ENCODE peak calls at places on chromosomes 3 and 15, in eight cellular contexts. W is SK-N-SH, R is psoas muscle, E is HL-60, N is esophagus squamous epithelium, H is ascending aorta, A is Karpas-422, X is mammary epithelial cell. I is an unnamed sample.

GRCh38 chr15:82855286-82856092 is 46.1 kb downstream of the WHAMM start:
- DNase-seq in E (no peak), H (no peak), W (no peak), X (no peak), N (no peak), R (no peak), A (peak), I (no peak)

GRCh38 chr3:163476179-163476578 is 1602.1 kb downstream of the SI start:
- DNase-seq in N (no peak), E (no peak), R (no peak), H (no peak), X (no peak), A (no peak), W (no peak), I (no peak)

GRCh38 chr3:22159004-22159695 is 408.1 kb upstream of the ZNF385D start:
- DNase-seq in A (no peak), E (no peak), X (peak), H (no peak), W (no peak), N (no peak), R (no peak), I (no peak)

GRCh38 chr3:110614181-110614580 is 457.4 kb upstream of the NECTIN3 start:
- DNase-seq in R (no peak), H (no peak), A (no peak), N (no peak), W (no peak), E (no peak), X (no peak), I (no peak)

GRCh38 chr3:156605686-156606605 is 51.0 kb upstream of the SSR3 start:
- DNase-seq in N (no peak), X (peak), W (peak), E (no peak), R (peak), A (no peak), H (no peak), I (peak)

GRCh38 chr15:55861115-55861514 is 118.2 kb upstream of the PRTG start:
- DNase-seq in E (no peak), R (no peak), W (no peak), A (no peak), X (no peak), H (no peak), N (no peak), I (no peak)

GRCh38 chr15:77446840-77447390 is 26.2 kb downstream of the HMG20A start:
- DNase-seq in H (no peak), E (no peak), W (no peak), R (no peak), X (no peak), N (no peak), A (no peak), I (no peak)

GRCh38 chr3:172067837-172068440 is 28.6 kb downstream of the FNDC3B start:
- DNase-seq in A (no peak), H (no peak), W (no peak), R (no peak), N (no peak), E (no peak), X (no peak), I (no peak)

GRCh38 chr3:189839576-189839975 is 208.4 kb downstream of the TP63 start:
- DNase-seq in R (no peak), N (no peak), H (no peak), W (no peak), E (peak), A (no peak), X (peak), I (peak)

GRCh38 chr15:65328506-65329297 is 24.2 kb downstream of the RNU5B-1 start:
- DNase-seq in R (no peak), X (no peak), W (peak), N (no peak), H (no peak), E (no peak), A (no peak), I (no peak)

GRCh38 chr3:168165390-168166269 is 69.9 kb upstream of the GOLIM4 start:
- DNase-seq in E (peak), R (peak), W (peak), H (peak), N (no peak), A (peak), X (peak), I (peak)

GRCh38 chr3:42262525-42262924 is 3.5 kb downstream of the CCK start:
- DNase-seq in A (no peak), H (no peak), E (no peak), N (no peak), W (no peak), X (peak), R (no peak), I (peak)

GRCh38 chr3:157417247-157417646 is 19.4 kb upstream of the PTX3 start:
- DNase-seq in W (no peak), X (no peak), R (no peak), H (no peak), A (no peak), N (no peak), E (no peak), I (peak)

GRCh38 chr15:55740981-55741591 is 1.9 kb downstream of the PRTG start:
- DNase-seq in R (no peak), X (no peak), E (no peak), N (no peak), A (no peak), H (no peak), W (no peak), I (no peak)

GRCh38 chr15:69160976-69161877 is 792 bp downstream of the GLCE start:
- DNase-seq in R (peak), H (no peak), E (no peak), A (no peak), X (peak), N (no peak), W (peak), I (no peak)

GRCh38 chr15:55799287-55800212 is 56.6 kb upstream of the PRTG start:
- DNase-seq in N (no peak), X (no peak), A (peak), R (no peak), H (no peak), E (no peak), W (peak), I (peak)

GRCh38 chr3:144437989-144438388 is 466.4 kb downstream of the DIPK2A start:
- DNase-seq in X (no peak), A (no peak), W (no peak), R (no peak), E (no peak), N (no peak), H (no peak), I (peak)

GRCh38 chr3:25495304-25495703 is 67.2 kb downstream of the RARB start:
- DNase-seq in N (no peak), X (no peak), W (peak), R (no peak), H (no peak), A (no peak), E (no peak), I (no peak)

GRCh38 chr3:166123576-166123975 is 286.4 kb upstream of the BCHE start:
- DNase-seq in W (no peak), R (no peak), N (no peak), E (no peak), X (peak), A (no peak), H (no peak), I (peak)

GRCh38 chr15:50137330-50137761 is 18.3 kb upstream of the ATP8B4 start:
- DNase-seq in H (no peak), A (no peak), W (no peak), E (no peak), X (peak), R (no peak), N (no peak), I (peak)

GRCh38 chr3:171108066-171108465 is 81.5 kb upstream of the SLC2A2 start:
- DNase-seq in N (no peak), R (no peak), W (no peak), H (no peak), A (no peak), E (no peak), X (peak), I (peak)

GRCh38 chr15:57146394-57147140 is 228.1 kb downstream of the TCF12 start:
- DNase-seq in X (peak), E (no peak), R (no peak), H (no peak), A (peak), W (peak), N (no peak), I (no peak)

GRCh38 chr3:24299801-24300626 is 194.6 kb downstream of the THRB start:
- DNase-seq in E (no peak), H (no peak), W (no peak), R (no peak), X (peak), N (no peak), A (no peak), I (peak)

GRCh38 chr3:125123455-125123854 is 67.7 kb upstream of the HEG1 start:
- DNase-seq in N (no peak), E (no peak), H (peak), W (no peak), A (peak), X (no peak), R (no peak), I (no peak)

GRCh38 chr3:125126323-125126722 is 70.5 kb upstream of the HEG1 start:
- DNase-seq in H (no peak), X (no peak), N (no peak), W (no peak), E (no peak), A (no peak), R (no peak), I (no peak)

GRCh38 chr3:125121246-125122010 is 65.6 kb upstream of the HEG1 start:
- DNase-seq in A (peak), E (no peak), X (no peak), H (peak), W (no peak), N (no peak), R (no peak), I (no peak)

GRCh38 chr3:125125822-125126245 is 70.0 kb upstream of the HEG1 start:
- DNase-seq in R (no peak), X (peak), W (peak), A (no peak), E (peak), H (peak), N (no peak), I (peak)

GRCh38 chr3:125123906-125124305 is 68.1 kb upstream of the HEG1 start:
- DNase-seq in N (no peak), X (no peak), R (no peak), A (no peak), W (peak), H (peak), E (no peak), I (no peak)
- H3K27ac ChIP-seq in N (no peak), X (no peak), R (no peak), A (peak), W (peak), H (no peak), E (no peak), I (no peak)

GRCh38 chr15:59298255-59298856 is 74.3 kb downstream of the MYO1E start:
- DNase-seq in X (peak), W (no peak), R (no peak), H (peak), N (no peak), A (peak), E (no peak), I (peak)
- H3K27ac ChIP-seq in X (peak), W (peak), R (no peak), H (no peak), N (no peak), A (peak), E (no peak), I (peak)

DNA sequence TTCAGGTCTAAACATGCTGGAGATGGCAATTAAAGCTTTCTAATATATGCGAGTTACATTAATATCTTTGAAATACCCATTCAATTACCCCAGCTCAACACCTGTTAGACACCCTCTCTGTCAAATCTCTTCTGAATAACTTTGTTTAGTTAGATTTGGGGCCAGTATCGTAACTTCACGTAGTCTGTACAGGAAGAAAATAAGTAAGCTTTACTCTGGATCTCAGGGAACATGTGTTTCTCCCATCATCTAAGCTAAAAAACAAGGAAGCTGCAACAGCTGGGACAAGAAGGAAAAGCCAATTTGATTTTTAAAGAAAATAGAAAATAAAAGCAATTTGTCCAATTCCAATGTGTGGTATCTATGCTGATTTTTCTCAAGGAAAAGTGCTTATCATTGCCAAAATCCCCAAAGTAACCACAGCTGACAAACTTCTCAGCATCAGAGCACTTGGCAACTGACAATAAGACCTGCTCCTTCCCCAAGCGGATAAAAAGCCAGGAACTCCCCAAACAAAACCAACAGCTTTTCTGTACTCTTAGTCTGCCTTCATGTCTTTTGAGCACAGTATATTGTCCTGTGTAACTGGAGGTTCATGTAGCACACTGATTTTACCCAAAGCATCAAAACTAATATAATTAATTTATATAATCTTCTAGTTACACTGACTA is 279.1 kb downstream of the ZBTB20 start:
- DNase-seq in W (no peak), A (no peak), H (no peak), N (no peak), E (no peak), R (no peak), X (no peak), I (no peak)
- H3K27ac ChIP-seq in W (no peak), A (no peak), H (no peak), N (no peak), E (no peak), R (no peak), X (no peak), I (no peak)

DNA sequence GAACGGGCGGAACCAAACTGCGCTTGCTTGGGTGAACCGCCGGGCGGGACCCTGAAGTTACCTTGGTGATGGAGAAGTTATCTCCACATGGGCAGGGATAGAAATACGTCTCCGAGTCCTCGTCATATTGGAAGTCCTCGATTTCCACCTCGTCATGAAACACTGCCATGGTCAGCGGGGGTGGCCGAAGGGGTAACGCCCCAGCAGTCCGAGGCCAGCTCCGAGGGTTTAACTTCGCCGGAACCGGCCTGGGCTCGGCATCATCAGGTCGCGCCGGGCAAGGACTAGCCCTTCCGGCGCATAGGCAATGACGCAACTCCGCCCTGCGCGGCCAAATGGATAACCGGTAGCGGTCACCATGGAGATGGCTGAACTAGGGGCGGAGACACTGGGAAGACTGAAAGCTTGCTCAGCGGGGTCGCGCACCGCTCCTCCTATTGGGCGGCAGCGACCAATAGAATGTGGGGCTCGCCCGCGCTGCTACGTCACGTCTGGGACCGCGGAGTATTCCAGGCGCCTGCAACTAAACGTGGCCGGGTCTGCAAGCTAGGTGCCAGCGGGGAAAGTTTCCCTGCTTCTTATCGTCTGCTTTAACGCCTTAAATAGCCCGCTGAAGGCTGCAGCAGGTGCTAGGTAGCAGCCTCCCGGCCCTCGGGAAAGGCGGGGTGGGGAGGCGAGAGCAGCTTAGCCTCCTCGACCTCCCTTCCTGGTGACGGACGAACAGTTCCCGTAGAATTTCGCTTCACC is at the start of the genes DPH3 and OXNAD1:
- DNase-seq in N (peak), E (peak), W (peak), X (peak), R (peak), A (peak), H (peak), I (peak)
- H3K27ac ChIP-seq in N (peak), E (peak), W (peak), X (peak), R (peak), A (no peak), H (peak), I (peak)